ENCODE peak calls at places on chromosomes 2 and 18, in seven cellular contexts. X is IMR-90, G is prostate gland, J is A549, L is HCT116, Z is H1, I is sigmoid colon. W is an unnamed sample. For H3K4me1, the result is how much of the 10 kb centered on the place peaks cover.

GRCh38 chr2:48605482-48606175 is 12.0 kb upstream of the GTF2A1L start:
- DNase-seq in X (no peak), G (no peak), J (no peak), L (no peak), Z (no peak), I (no peak), W (no peak)

GRCh38 chr2:202269585-202269984 is 4.0 kb downstream of the NOP58 start:
- DNase-seq in X (no peak), G (no peak), J (no peak), L (no peak), Z (no peak), I (no peak), W (no peak)

GRCh38 chr2:143686585-143687164 is 557.5 kb downstream of the ARHGAP15 start:
- DNase-seq in X (peak), G (no peak), J (peak), L (peak), Z (no peak), I (no peak), W (no peak)

GRCh38 chr2:10264506-10265327 is 38.0 kb upstream of the HPCAL1 start:
- DNase-seq in X (no peak), G (no peak), J (no peak), L (no peak), Z (no peak), I (peak), W (no peak)

GRCh38 chr2:236016496-236016895 is 151.7 kb downstream of the GBX2 start:
- DNase-seq in X (no peak), G (no peak), J (no peak), L (no peak), Z (no peak), I (no peak), W (no peak)

GRCh38 chr18:35463050-35463449 is 34.7 kb downstream of the INO80C start:
- DNase-seq in X (no peak), G (no peak), J (no peak), L (no peak), Z (no peak), I (no peak), W (no peak)

GRCh38 chr2:71806432-71806831 is 341.2 kb downstream of the CYP26B1 start:
- DNase-seq in X (no peak), G (no peak), J (no peak), L (no peak), Z (peak), I (no peak), W (no peak)

GRCh38 chr18:34548973-34549294 is 161.2 kb upstream of the DTNA start:
- DNase-seq in X (no peak), G (no peak), J (no peak), L (no peak), Z (no peak), I (no peak), W (no peak)

GRCh38 chr2:171319164-171319810 is 114.5 kb downstream of the METTL8 start:
- DNase-seq in X (peak), G (no peak), J (no peak), L (no peak), Z (peak), I (no peak), W (no peak)

GRCh38 chr2:64730551-64731305 is 77.0 kb upstream of the SERTAD2 start:
- DNase-seq in X (peak), G (peak), J (no peak), L (no peak), Z (no peak), I (peak), W (peak)

GRCh38 chr2:238131761-238132462 is 6.6 kb upstream of the KLHL30 start:
- DNase-seq in X (no peak), G (no peak), J (no peak), L (no peak), Z (no peak), I (no peak), W (peak)

GRCh38 chr2:16943279-16943958 is 277.8 kb upstream of the CYRIA start:
- DNase-seq in X (no peak), G (peak), J (no peak), L (no peak), Z (no peak), I (no peak), W (peak)

GRCh38 chr2:25926913-25927312 is 48.6 kb upstream of the ASXL2 start:
- DNase-seq in X (no peak), G (no peak), J (no peak), L (no peak), Z (no peak), I (no peak), W (no peak)

GRCh38 chr2:3704647-3705046 is 1.3 kb downstream of the DCDC2C start:
- DNase-seq in X (no peak), G (no peak), J (no peak), L (no peak), Z (no peak), I (no peak), W (no peak)

GRCh38 chr2:149170156-149170555 is 131.7 kb downstream of the LYPD6B start:
- DNase-seq in X (no peak), G (no peak), J (no peak), L (no peak), Z (no peak), I (no peak), W (no peak)

GRCh38 chr2:57146951-57147350 is 899.7 kb upstream of the VRK2 start:
- DNase-seq in X (no peak), G (no peak), J (no peak), L (no peak), Z (no peak), I (no peak), W (no peak)

GRCh38 chr2:137951606-137952005 is 12.7 kb upstream of the HNMT start:
- DNase-seq in X (peak), G (no peak), J (no peak), L (no peak), Z (no peak), I (no peak), W (no peak)

GRCh38 chr2:240202616-240203015 is 62.2 kb upstream of the OTOS start:
- DNase-seq in X (no peak), G (no peak), J (no peak), L (no peak), Z (no peak), I (peak), W (no peak)

GRCh38 chr2:145006957-145007672 is 487.2 kb upstream of the ZEB2 start:
- DNase-seq in X (peak), G (no peak), J (peak), L (no peak), Z (no peak), I (no peak), W (peak)

GRCh38 chr18:79537758-79538157 is 141.8 kb upstream of the CTDP1 start:
- DNase-seq in X (no peak), G (no peak), J (no peak), L (no peak), Z (no peak), I (no peak), W (no peak)

GRCh38 chr2:150445404-150445803 is 42.1 kb downstream of the RND3 start:
- DNase-seq in X (no peak), G (no peak), J (no peak), L (no peak), Z (no peak), I (no peak), W (no peak)

GRCh38 chr18:46716827-46717226 is 40.0 kb downstream of the ST8SIA5 start:
- DNase-seq in X (no peak), G (no peak), J (no peak), L (no peak), Z (no peak), I (peak), W (no peak)
- TF ChIP-seq POLR2A in X (no peak), G (no peak), J (no peak), L (no peak), Z (no peak), I (no peak), W (no peak)

DNA sequence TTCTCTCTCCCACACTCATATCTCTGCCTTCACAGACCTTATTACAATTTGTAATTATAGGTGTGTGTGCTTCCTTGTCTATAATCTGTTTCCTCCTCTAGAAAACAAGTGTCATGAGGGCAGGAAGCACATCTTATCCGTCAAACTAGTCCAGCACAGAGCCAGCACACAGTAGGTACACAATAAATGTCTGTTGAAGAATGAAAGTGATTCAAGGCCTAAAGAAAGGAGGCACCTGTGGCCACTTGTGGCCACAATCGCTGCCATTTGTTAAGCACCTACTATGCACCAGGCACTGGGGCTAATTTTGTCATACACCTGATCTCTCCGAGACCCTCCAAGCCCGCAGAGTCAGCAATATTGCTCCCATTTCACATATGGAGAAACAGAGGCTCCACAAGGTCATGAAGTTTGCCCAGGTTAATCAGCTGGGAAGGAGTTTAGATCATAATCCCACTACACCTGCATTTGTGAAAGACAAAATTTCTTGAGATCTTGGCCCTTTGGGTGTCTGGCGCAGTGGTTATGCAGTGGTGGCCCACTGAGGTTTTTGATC is 78.4 kb downstream of the TNS1 start:
- DNase-seq in X (no peak), G (no peak), J (no peak), L (no peak), Z (no peak), I (no peak), W (no peak)
- H3K4me1 ChIP-seq in X (half or more), G (under half), J (half or more), L (under half), Z (under half), I (under half), W (half or more)

DNA sequence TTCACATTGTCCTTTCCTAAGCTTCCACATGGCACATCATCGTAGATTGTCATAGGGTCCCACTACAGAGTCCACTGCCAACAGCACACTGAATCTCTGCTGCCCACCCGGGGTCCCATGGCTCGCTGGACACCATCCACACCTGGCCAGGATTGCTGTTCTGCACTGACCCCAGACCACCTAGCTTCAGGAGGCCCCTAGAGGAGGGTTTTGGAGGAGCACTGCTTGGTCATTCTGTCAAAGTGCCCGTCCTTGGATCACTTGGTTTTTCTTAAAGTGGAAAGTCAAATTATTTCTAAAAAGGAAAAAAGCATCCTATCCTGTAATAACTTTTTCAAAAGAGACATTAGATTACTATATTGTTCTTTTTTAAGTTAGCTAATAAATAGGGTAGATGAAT is 59.0 kb downstream of the CHRNA1 start:
- DNase-seq in X (no peak), G (no peak), J (no peak), L (no peak), Z (no peak), I (no peak), W (no peak)
- TF ChIP-seq POLR2A in X (no peak), G (no peak), J (no peak), L (no peak), Z (no peak), I (no peak), W (no peak)

GRCh38 chr2:241363316-241363879 is 7.3 kb downstream of the FARP2 start:
- DNase-seq in X (no peak), G (no peak), J (no peak), L (no peak), Z (no peak), I (no peak), W (peak)
- H3K4me1 ChIP-seq in X (under half), G (under half), J (under half), L (under half), Z (under half), I (under half), W (under half)

GRCh38 chr2:101612019-101612418 is 85.5 kb upstream of the MAP4K4 start:
- DNase-seq in X (no peak), G (no peak), J (no peak), L (no peak), Z (no peak), I (no peak), W (no peak)

GRCh38 chr2:101608411-101609317 is 88.8 kb upstream of the MAP4K4 start:
- DNase-seq in X (no peak), G (no peak), J (no peak), L (no peak), Z (no peak), I (no peak), W (no peak)

GRCh38 chr2:101613073-101613704 is 84.3 kb upstream of the MAP4K4 start:
- DNase-seq in X (no peak), G (no peak), J (no peak), L (no peak), Z (no peak), I (peak), W (no peak)

GRCh38 chr2:101610750-101611315 is 86.7 kb upstream of the MAP4K4 start:
- DNase-seq in X (no peak), G (no peak), J (no peak), L (no peak), Z (no peak), I (no peak), W (no peak)

GRCh38 chr2:101609434-101609833 is 88.1 kb upstream of the MAP4K4 start:
- DNase-seq in X (no peak), G (no peak), J (no peak), L (no peak), Z (no peak), I (no peak), W (no peak)
- TF ChIP-seq POLR2A in X (no peak), G (no peak), J (no peak), L (no peak), Z (no peak), I (no peak), W (no peak)

DNA sequence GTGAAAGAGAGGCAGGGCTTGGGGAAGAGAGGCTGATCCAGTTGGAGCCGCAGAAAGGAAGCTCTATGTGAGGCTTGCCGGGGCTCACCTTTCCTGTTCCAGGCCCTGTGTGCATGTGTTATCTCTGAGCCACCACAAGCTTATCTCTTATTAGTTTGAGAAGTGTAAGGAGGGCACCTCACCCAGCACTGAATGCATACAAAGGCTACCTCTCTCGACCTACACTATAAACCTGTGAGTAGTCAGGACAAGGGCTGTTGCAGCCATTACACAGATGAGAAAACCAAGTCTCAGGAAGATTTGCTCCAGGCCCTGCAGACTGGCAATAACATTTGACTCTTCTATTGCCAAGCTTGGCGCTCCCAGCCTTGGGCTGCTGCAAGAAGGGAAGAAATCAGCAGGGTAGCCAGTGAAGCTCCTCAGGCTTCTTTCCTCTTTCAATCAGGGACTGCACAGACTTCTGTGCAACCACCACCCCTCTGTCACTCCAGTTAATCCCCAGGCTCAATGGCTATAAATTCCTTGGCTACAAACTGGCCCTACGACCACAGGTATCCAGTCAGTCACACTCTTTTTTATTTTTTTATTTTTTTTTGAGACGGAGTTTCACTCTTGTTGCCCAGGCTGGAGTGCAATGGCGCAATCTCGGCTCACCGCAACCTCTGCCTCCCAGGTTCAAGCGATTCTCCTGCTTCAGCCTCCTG is 73.8 kb downstream of the CLHC1 start:
- DNase-seq in X (no peak), G (no peak), J (no peak), L (no peak), Z (no peak), I (no peak), W (no peak)
- H3K4me1 ChIP-seq in X (half or more), G (under half), J (under half), L (under half), Z (under half), I (under half), W (under half)

DNA sequence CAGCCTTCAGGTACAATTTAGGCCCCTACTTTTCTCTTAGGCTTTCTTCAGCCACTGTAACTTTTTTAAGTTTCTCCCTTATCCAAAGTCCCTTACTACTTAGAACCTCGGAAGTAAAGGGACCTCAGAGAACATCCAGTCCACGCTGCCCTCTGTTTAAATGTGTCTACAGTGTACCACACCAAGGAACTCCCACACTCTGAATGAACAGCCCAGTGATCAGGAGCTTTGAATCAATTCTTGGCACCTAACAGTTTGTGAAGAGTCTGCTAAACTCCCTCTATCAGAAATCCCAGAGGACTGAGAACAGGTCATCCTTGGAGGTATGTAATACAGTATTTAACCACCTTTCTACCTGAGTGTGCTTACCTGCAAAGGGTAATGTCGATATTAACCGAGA is 11.6 kb upstream of the MALT1 start:
- DNase-seq in X (no peak), G (no peak), J (no peak), L (no peak), Z (no peak), I (no peak), W (no peak)
- TF ChIP-seq POLR2A in X (no peak), G (no peak), J (no peak), L (no peak), Z (no peak), I (no peak), W (no peak)

DNA sequence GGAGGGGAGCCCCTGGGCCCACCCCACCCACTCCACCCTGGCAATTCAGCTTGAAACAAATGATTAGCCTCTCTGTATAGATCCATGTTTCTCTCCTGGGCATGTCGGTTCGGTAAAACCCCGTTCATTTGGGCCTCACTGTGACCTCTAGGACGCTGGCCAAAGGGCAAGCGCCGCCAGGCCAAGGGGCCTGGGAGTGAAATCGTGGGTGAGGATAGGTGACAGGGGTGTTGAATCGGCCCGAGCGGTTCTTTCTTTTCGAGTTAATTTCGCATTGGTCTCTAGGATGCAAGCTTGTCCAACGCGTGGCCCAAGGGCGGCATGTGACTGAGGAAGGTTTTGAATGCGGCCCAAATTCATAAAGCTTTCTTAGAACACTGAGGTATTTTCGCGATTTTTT is 9.9 kb upstream of the ARID5A start:
- DNase-seq in X (no peak), G (no peak), J (no peak), L (no peak), Z (no peak), I (peak), W (no peak)
- H3K4me1 ChIP-seq in X (under half), G (under half), J (under half), L (under half), Z (under half), I (under half), W (under half)

DNA sequence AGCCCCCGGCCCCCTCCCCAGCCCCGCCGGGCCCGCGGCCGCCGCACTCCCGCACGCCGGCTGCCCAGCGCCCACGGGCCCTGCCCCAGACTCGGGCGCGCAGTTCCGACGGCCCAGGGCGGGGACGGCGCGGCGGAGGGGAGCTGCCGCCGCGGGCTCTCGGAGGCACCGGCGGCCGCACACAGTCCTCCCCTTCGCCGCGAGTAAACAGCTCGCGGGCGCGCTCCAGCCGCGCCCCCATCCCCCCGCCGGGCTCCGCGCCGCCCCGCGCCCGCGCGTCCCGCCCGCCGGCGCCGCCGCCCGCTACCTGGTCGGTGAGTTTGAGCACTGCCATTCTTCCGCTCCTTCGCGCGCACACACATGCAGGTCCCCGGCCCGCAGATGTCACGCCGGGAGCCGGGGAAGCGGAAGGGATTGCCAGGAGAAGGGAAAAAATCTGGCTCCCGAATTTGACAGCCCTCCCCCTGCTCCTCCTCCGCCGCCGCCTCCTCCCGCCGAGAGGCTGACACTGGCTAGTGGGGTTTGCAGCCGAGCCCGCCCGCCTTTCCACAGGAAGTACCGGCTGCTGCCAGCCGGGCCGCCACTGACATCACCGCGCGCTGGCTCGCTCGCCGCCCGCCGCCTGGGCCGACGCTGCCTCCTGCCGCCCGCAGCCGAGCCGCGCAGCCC is at the start of gene ANKRD44:
- DNase-seq in X (peak), G (peak), J (peak), L (peak), Z (peak), I (peak), W (peak)
- TF ChIP-seq POLR2A in X (no peak), G (peak), J (peak), L (no peak), Z (no peak), I (peak), W (peak)

GRCh38 chr18:7579176-7579922 is 12.2 kb downstream of the PTPRM start:
- DNase-seq in X (peak), G (no peak), J (no peak), L (no peak), Z (no peak), I (no peak), W (no peak)

GRCh38 chr18:7577706-7578105 is 10.6 kb downstream of the PTPRM start:
- DNase-seq in X (peak), G (no peak), J (no peak), L (no peak), Z (peak), I (no peak), W (no peak)

GRCh38 chr18:7575465-7576026 is 8.4 kb downstream of the PTPRM start:
- DNase-seq in X (peak), G (no peak), J (no peak), L (no peak), Z (no peak), I (no peak), W (no peak)

GRCh38 chr18:7579923-7580542 is 12.9 kb downstream of the PTPRM start:
- DNase-seq in X (no peak), G (no peak), J (no peak), L (no peak), Z (no peak), I (no peak), W (no peak)

GRCh38 chr18:7576685-7577084 is 9.6 kb downstream of the PTPRM start:
- DNase-seq in X (peak), G (no peak), J (no peak), L (no peak), Z (no peak), I (no peak), W (no peak)
- H3K4me1 ChIP-seq in X (under half), G (under half), J (half or more), L (under half), Z (under half), I (under half), W (under half)

W was measured in gastrocnemius medialis.